ENCODE peak calls at places on chromosome 13, in four cellular contexts. One of them, this sample, is unnamed.
A peak's percentile ranks its signal among the peaks of the same experiment; 100 is the strongest.

GRCh38 chr13:112143046-112143752 is 76.2 kb downstream of the SOX1 start:
- DNase-seq in uterus: no peak
- DNase-seq in breast epithelium: no peak
- DNase-seq in left lung: no peak
- DNase-seq in this sample: peak; percentile 47

GRCh38 chr13:59519776-59520175 is 644.0 kb downstream of the DIAPH3 start:
- DNase-seq in uterus: no peak
- DNase-seq in breast epithelium: no peak
- DNase-seq in left lung: no peak
- DNase-seq in this sample: no peak

GRCh38 chr13:106814389-106814903 is 246.5 kb upstream of the ARGLU1 start:
- DNase-seq in uterus: no peak
- DNase-seq in breast epithelium: no peak
- DNase-seq in left lung: no peak
- DNase-seq in this sample: no peak

GRCh38 chr13:50085063-50085462 is 69.8 kb downstream of the KCNRG start:
- DNase-seq in uterus: no peak
- DNase-seq in breast epithelium: no peak
- DNase-seq in left lung: no peak
- DNase-seq in this sample: no peak

GRCh38 chr13:40126301-40127085 is 471.0 kb downstream of the COG6 start:
- DNase-seq in uterus: no peak
- DNase-seq in breast epithelium: no peak
- DNase-seq in left lung: no peak
- DNase-seq in this sample: no peak

GRCh38 chr13:43511260-43511970 is 275.4 kb downstream of the ENOX1 start:
- DNase-seq in uterus: no peak
- DNase-seq in breast epithelium: no peak
- DNase-seq in left lung: no peak
- DNase-seq in this sample: no peak

GRCh38 chr13:27147530-27148170 is 24.0 kb downstream of the USP12 start:
- DNase-seq in uterus: no peak
- DNase-seq in breast epithelium: no peak
- DNase-seq in left lung: no peak
- DNase-seq in this sample: no peak

GRCh38 chr13:37753776-37754175 is 115.8 kb downstream of the TRPC4 start:
- DNase-seq in uterus: no peak
- DNase-seq in breast epithelium: no peak
- DNase-seq in left lung: no peak
- DNase-seq in this sample: no peak

GRCh38 chr13:113939905-113940339 is 34.0 kb downstream of the C13orf46 start:
- DNase-seq in uterus: no peak
- DNase-seq in breast epithelium: no peak
- DNase-seq in left lung: peak; percentile 67
- DNase-seq in this sample: no peak

GRCh38 chr13:66689628-66690027 is 540.5 kb downstream of the PCDH9 start:
- DNase-seq in uterus: no peak
- DNase-seq in breast epithelium: no peak
- DNase-seq in left lung: no peak
- DNase-seq in this sample: no peak

GRCh38 chr13:26771796-26772195 is 11.2 kb upstream of the GPR12 start:
- DNase-seq in uterus: no peak
- DNase-seq in breast epithelium: no peak
- DNase-seq in left lung: no peak
- DNase-seq in this sample: no peak

GRCh38 chr13:50170447-50171037 is 155.3 kb downstream of the KCNRG start:
- DNase-seq in uterus: no peak
- DNase-seq in breast epithelium: no peak
- DNase-seq in left lung: no peak
- DNase-seq in this sample: no peak

GRCh38 chr13:35552172-35552844 is 75.8 kb upstream of the MAB21L1 start:
- DNase-seq in uterus: no peak
- DNase-seq in breast epithelium: no peak
- DNase-seq in left lung: no peak
- DNase-seq in this sample: no peak

GRCh38 chr13:67223024-67223423 is 7.1 kb downstream of the PCDH9 start:
- DNase-seq in uterus: no peak
- DNase-seq in breast epithelium: no peak
- DNase-seq in left lung: no peak
- DNase-seq in this sample: no peak

GRCh38 chr13:105572401-105572800 is 963.1 kb downstream of the EFNB2 start:
- DNase-seq in uterus: no peak
- DNase-seq in breast epithelium: no peak
- DNase-seq in left lung: no peak
- DNase-seq in this sample: no peak

GRCh38 chr13:21413013-21413412 is 46.1 kb downstream of the ZDHHC20 start:
- DNase-seq in uterus: no peak
- DNase-seq in breast epithelium: no peak
- DNase-seq in left lung: no peak
- DNase-seq in this sample: no peak

GRCh38 chr13:78700121-78700910 is 41.4 kb upstream of the OBI1 start:
- DNase-seq in uterus: no peak
- DNase-seq in breast epithelium: no peak
- DNase-seq in left lung: no peak
- DNase-seq in this sample: no peak

GRCh38 chr13:26623125-26623524 is 65.6 kb downstream of the WASF3 start:
- DNase-seq in uterus: no peak
- DNase-seq in breast epithelium: no peak
- DNase-seq in left lung: no peak
- DNase-seq in this sample: no peak

GRCh38 chr13:36685912-36686311 is 12.1 kb downstream of the SERTM1 start:
- DNase-seq in uterus: no peak
- DNase-seq in breast epithelium: no peak
- DNase-seq in left lung: no peak
- DNase-seq in this sample: no peak

GRCh38 chr13:114087430-114087829 is 45.0 kb downstream of the RASA3 start:
- DNase-seq in uterus: no peak
- DNase-seq in breast epithelium: no peak
- DNase-seq in left lung: no peak
- DNase-seq in this sample: peak; percentile 48

GRCh38 chr13:74026753-74027152 is 107.5 kb downstream of the KLF12 start:
- DNase-seq in uterus: no peak
- DNase-seq in breast epithelium: no peak
- DNase-seq in left lung: no peak
- DNase-seq in this sample: no peak

GRCh38 chr13:113413898-113414282 is 39.4 kb downstream of the ADPRHL1 start:
- DNase-seq in uterus: no peak
- DNase-seq in breast epithelium: peak; percentile 18
- DNase-seq in left lung: peak; percentile 54
- DNase-seq in this sample: peak; percentile 67

GRCh38 chr13:39370554-39370953 is 232.4 kb downstream of the LHFPL6 start:
- DNase-seq in uterus: peak; percentile 22
- DNase-seq in breast epithelium: no peak
- DNase-seq in left lung: no peak
- DNase-seq in this sample: no peak

GRCh38 chr13:26719356-26719945 is 41.1 kb downstream of the GPR12 start:
- DNase-seq in uterus: no peak
- DNase-seq in breast epithelium: no peak
- DNase-seq in left lung: no peak
- DNase-seq in this sample: no peak

GRCh38 chr13:68636784-68637183 is 1406.6 kb upstream of the PCDH9 start:
- DNase-seq in uterus: no peak
- DNase-seq in breast epithelium: no peak
- DNase-seq in left lung: no peak
- DNase-seq in this sample: no peak

GRCh38 chr13:40189426-40189825 is 477.0 kb downstream of the FOXO1 start:
- DNase-seq in uterus: no peak
- DNase-seq in breast epithelium: no peak
- DNase-seq in left lung: no peak
- DNase-seq in this sample: no peak

GRCh38 chr13:36102721-36103120 is 28.5 kb downstream of the DCLK1 start:
- DNase-seq in uterus: no peak
- DNase-seq in breast epithelium: no peak
- DNase-seq in left lung: no peak
- DNase-seq in this sample: no peak

GRCh38 chr13:50731400-50731799 is 112.1 kb downstream of the DLEU7 start:
- DNase-seq in uterus: no peak
- DNase-seq in breast epithelium: peak; percentile 22
- DNase-seq in left lung: no peak
- DNase-seq in this sample: no peak

GRCh38 chr13:39892731-39893293 is 237.3 kb downstream of the COG6 start:
- DNase-seq in uterus: peak; percentile 51
- DNase-seq in breast epithelium: no peak
- DNase-seq in left lung: no peak
- DNase-seq in this sample: no peak

GRCh38 chr13:107842562-107843180 is 372.7 kb downstream of the LIG4 start:
- DNase-seq in uterus: no peak
- DNase-seq in breast epithelium: no peak
- DNase-seq in left lung: no peak
- DNase-seq in this sample: no peak

GRCh38 chr13:110263906-110264305 is 43.1 kb downstream of the COL4A1 start:
- DNase-seq in uterus: peak; percentile 79
- DNase-seq in breast epithelium: no peak
- DNase-seq in left lung: no peak
- DNase-seq in this sample: no peak

GRCh38 chr13:32986552-32986951 is 29.7 kb upstream of the KL start:
- DNase-seq in uterus: no peak
- DNase-seq in breast epithelium: no peak
- DNase-seq in left lung: no peak
- DNase-seq in this sample: no peak

GRCh38 chr13:21075303-21076264 is 14.2 kb upstream of the LATS2 start:
- DNase-seq in uterus: peak; percentile 41
- DNase-seq in breast epithelium: no peak
- DNase-seq in left lung: peak; percentile 91
- DNase-seq in this sample: peak; percentile 72

GRCh38 chr13:32881074-32881791 is 135.0 kb upstream of the KL start:
- DNase-seq in uterus: peak; percentile 66
- DNase-seq in breast epithelium: no peak
- DNase-seq in left lung: no peak
- DNase-seq in this sample: no peak

GRCh38 chr13:46296920-46297319 is 85.2 kb downstream of the LRRC63 start:
- DNase-seq in uterus: no peak
- DNase-seq in breast epithelium: no peak
- DNase-seq in left lung: no peak
- DNase-seq in this sample: no peak

GRCh38 chr13:41746259-41746658 is 214.7 kb downstream of the VWA8 start:
- DNase-seq in uterus: no peak
- DNase-seq in breast epithelium: no peak
- DNase-seq in left lung: no peak
- DNase-seq in this sample: no peak

GRCh38 chr13:77056886-77057285 is 29.9 kb upstream of the FBXL3 start:
- DNase-seq in uterus: no peak
- DNase-seq in breast epithelium: no peak
- DNase-seq in left lung: no peak
- DNase-seq in this sample: no peak
- H3K36me3 ChIP-seq in uterus: no peaks in the 10 kb centered on the region
- H3K36me3 ChIP-seq in breast epithelium: no peaks in the 10 kb centered on the region
- H3K36me3 ChIP-seq in left lung: peaks cover 91% of the 10 kb centered on the region
- H3K36me3 ChIP-seq in this sample: peaks cover 93% of the 10 kb centered on the region

GRCh38 chr13:79830945-79831344 is 350.0 kb downstream of the NDFIP2 start:
- DNase-seq in uterus: no peak
- DNase-seq in breast epithelium: no peak
- DNase-seq in left lung: no peak
- DNase-seq in this sample: no peak

GRCh38 chr13:79825959-79826358 is 345.0 kb downstream of the NDFIP2 start:
- DNase-seq in uterus: no peak
- DNase-seq in breast epithelium: no peak
- DNase-seq in left lung: no peak
- DNase-seq in this sample: no peak

GRCh38 chr13:79831556-79831955 is 350.6 kb downstream of the NDFIP2 start:
- DNase-seq in uterus: no peak
- DNase-seq in breast epithelium: no peak
- DNase-seq in left lung: no peak
- DNase-seq in this sample: no peak

GRCh38 chr13:79830426-79830825 is 349.5 kb downstream of the NDFIP2 start:
- DNase-seq in uterus: no peak
- DNase-seq in breast epithelium: no peak
- DNase-seq in left lung: no peak
- DNase-seq in this sample: no peak

GRCh38 chr13:79829880-79830279 is 348.9 kb downstream of the NDFIP2 start:
- DNase-seq in uterus: no peak
- DNase-seq in breast epithelium: no peak
- DNase-seq in left lung: no peak
- DNase-seq in this sample: no peak
- H3K4me1 ChIP-seq in uterus: no peaks in the 10 kb centered on the region
- H3K4me1 ChIP-seq in breast epithelium: no peaks in the 10 kb centered on the region
- H3K4me1 ChIP-seq in left lung: no peaks in the 10 kb centered on the region
- H3K4me1 ChIP-seq in this sample: no peaks in the 10 kb centered on the region

GRCh38 chr13:101917475-101917810 is 465.0 kb downstream of the ITGBL1 start:
- DNase-seq in uterus: no peak
- DNase-seq in breast epithelium: no peak
- DNase-seq in left lung: peak; percentile 62
- DNase-seq in this sample: no peak
- H3K4me3 ChIP-seq in uterus: no peak overlapping the region
- H3K4me3 ChIP-seq in breast epithelium: peak overlapping the region; percentile 5
- H3K4me3 ChIP-seq in left lung: no peak overlapping the region
- H3K4me3 ChIP-seq in this sample: no peak overlapping the region

DNA sequence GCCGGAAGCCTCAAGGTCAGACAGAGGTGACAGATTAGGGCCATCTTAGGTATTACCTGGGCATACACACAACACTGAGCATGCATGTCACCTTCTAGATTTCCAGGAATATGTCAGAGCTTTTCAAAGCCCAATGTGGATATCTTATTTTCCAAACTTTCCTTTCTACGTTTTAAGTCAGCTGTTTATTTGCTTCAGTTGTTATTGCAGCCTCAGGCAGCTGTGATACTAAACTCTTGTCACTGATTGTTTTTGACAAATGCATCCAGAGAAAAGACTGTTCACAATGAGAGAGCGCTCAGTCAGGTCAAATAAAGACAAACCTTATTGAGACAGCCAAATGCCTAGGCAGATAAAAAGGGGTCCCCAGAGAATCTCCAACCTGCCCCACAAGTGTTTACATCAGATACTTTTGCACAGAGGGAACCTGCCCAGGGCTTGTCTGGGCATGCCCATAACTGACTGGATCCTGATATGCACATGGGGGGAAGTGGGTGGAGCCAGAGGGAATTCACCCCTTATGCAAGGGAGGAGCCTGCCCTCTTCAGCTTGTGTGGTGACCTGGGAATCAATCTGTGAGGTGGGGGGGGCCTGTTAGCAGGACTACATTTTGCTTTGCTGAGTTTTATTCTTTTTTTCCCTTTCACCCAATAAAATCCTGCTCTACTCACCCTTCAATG is 28.5 kb downstream of the MED4 start:
- DNase-seq in uterus: no peak
- DNase-seq in breast epithelium: no peak
- DNase-seq in left lung: no peak
- DNase-seq in this sample: no peak
- H3K36me3 ChIP-seq in uterus: no peaks in the 10 kb centered on the region
- H3K36me3 ChIP-seq in breast epithelium: no peaks in the 10 kb centered on the region
- H3K36me3 ChIP-seq in left lung: peaks cover 65% of the 10 kb centered on the region
- H3K36me3 ChIP-seq in this sample: peaks cover 35% of the 10 kb centered on the region